ENCODE peak calls at places on chromosomes 3 and 15, in five cellular contexts. L is H9, V is A549, U is AG04450, S is GM06990. D is an unnamed sample.

GRCh38 chr3:187044206-187044605 is 95.1 kb downstream of the RPL39L start:
- DNase-seq in S (peak), L (no peak), V (no peak), U (no peak), D (no peak)

GRCh38 chr15:55740479-55740878 is 2.5 kb downstream of the PRTG start:
- DNase-seq in S (no peak), L (no peak), U (no peak), V (no peak), D (no peak)

GRCh38 chr15:74723754-74724334 is 1.5 kb downstream of the CYP1A1 start:
- DNase-seq in S (no peak), L (peak), V (peak), U (no peak), D (peak)

GRCh38 chr15:83559310-83559966 is 94.5 kb upstream of the ADAMTSL3 start:
- DNase-seq in V (peak), S (no peak), L (peak), U (peak), D (peak)

GRCh38 chr15:58546635-58547627 is 115.1 kb downstream of the LIPC start:
- DNase-seq in V (peak), U (peak), S (no peak), L (no peak), D (no peak)

GRCh38 chr3:180036678-180037455 is at the start of gene PEX5L:
- DNase-seq in U (no peak), V (no peak), L (peak), S (peak), D (peak)

GRCh38 chr3:191066669-191067068 is 132.4 kb upstream of the OSTN start:
- DNase-seq in S (peak), L (no peak), V (peak), U (no peak), D (no peak)

GRCh38 chr3:51538115-51538458 is 432 bp upstream of the RAD54L2 start:
- DNase-seq in U (no peak), S (no peak), L (peak), V (peak), D (peak)

GRCh38 chr15:36882487-36883108 is 217.8 kb downstream of the MEIS2 start:
- DNase-seq in L (no peak), S (no peak), V (no peak), U (no peak), D (no peak)

GRCh38 chr15:66498501-66499386 is 1.2 kb upstream of the SNAPC5 start:
- DNase-seq in L (no peak), U (no peak), V (no peak), S (no peak), D (no peak)
- TF ChIP-seq CTCF in L (peak), U (peak), V (peak), S (peak), D (peak)

GRCh38 chr3:169758353-169758994 is 6.4 kb downstream of the TERC start:
- DNase-seq in L (no peak), V (no peak), S (no peak), U (no peak), D (no peak)

GRCh38 chr3:169755488-169755887 is 9.4 kb downstream of the TERC start:
- DNase-seq in L (no peak), S (no peak), U (no peak), V (no peak), D (no peak)

GRCh38 chr3:169754711-169755110 is 10.1 kb downstream of the TERC start:
- DNase-seq in V (no peak), S (no peak), U (no peak), L (no peak), D (no peak)

GRCh38 chr3:169760479-169760878 is 4.4 kb downstream of the TERC start:
- DNase-seq in V (no peak), U (no peak), L (no peak), S (no peak), D (no peak)

DNA sequence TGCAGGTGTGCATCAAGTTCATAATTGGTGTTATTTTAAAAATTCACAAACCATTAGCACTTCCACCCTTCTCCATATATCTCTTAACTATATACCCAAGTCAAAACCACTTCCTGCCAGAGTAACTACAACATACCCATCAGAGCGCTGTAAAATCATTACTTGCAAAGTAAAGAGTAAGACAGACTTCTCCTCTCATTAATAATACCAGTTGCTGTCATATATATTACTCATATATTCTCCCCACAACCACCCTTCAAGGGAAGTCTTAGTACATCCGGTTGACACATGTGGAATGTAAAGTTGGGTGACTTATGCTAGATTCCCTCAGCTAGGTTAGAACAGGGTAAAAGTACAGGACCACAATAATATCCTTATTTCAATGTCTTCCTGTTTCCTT is 5.6 kb downstream of the TERC start:
- DNase-seq in L (no peak), V (no peak), U (no peak), S (peak), D (no peak)
- TF ChIP-seq CTCF in L (no peak), V (no peak), U (no peak), S (no peak), D (no peak)

GRCh38 chr15:70754862-70755261 is 8.5 kb downstream of the UACA start:
- DNase-seq in L (no peak), V (no peak), U (no peak), S (no peak), D (no peak)
- TF ChIP-seq CTCF in L (no peak), V (peak), U (peak), S (no peak), D (no peak)

GRCh38 chr3:151067158-151067557 is 18.3 kb upstream of the MED12L start:
- DNase-seq in U (no peak), S (no peak), V (no peak), L (peak), D (no peak)
- TF ChIP-seq CTCF in U (no peak), S (peak), V (peak), L (peak), D (no peak)

GRCh38 chr3:40719660-40720287 is 195.0 kb downstream of the ZNF621 start:
- DNase-seq in L (peak), V (no peak), S (no peak), U (no peak), D (peak)
- TF ChIP-seq CTCF in L (peak), V (peak), S (no peak), U (no peak), D (no peak)